ENCODE peak calls at places on chromosome 17, in four cellular contexts. I, Z, Y and R are unnamed samples. For H3K4me1 and H3K9me3, the result is how much of the 10 kb centered on the place peaks cover.

GRCh38 chr17:80682372-80682771 is 137.7 kb downstream of the RPTOR start:
- DNase-seq in Z (no peak), Y (no peak), I (no peak), R (no peak)

GRCh38 chr17:15999974-16000827 is 577 bp downstream of the TTC19 start:
- DNase-seq in I (peak), Y (no peak), Z (peak), R (peak)

GRCh38 chr17:17579691-17580090 is 11.8 kb downstream of the PEMT start:
- DNase-seq in Z (no peak), I (no peak), Y (no peak), R (no peak)

GRCh38 chr17:68775338-68775737 is 174.2 kb upstream of the FAM20A start:
- DNase-seq in Z (peak), I (no peak), Y (no peak), R (no peak)

GRCh38 chr17:80991645-80992076 is at the start of gene CHMP6:
- DNase-seq in Y (peak), I (peak), Z (peak), R (peak)

GRCh38 chr17:33201255-33201654 is 91.8 kb downstream of the ASIC2 start:
- DNase-seq in Z (no peak), Y (no peak), I (no peak), R (no peak)

GRCh38 chr17:16888413-16889087 is 83.4 kb downstream of the TNFRSF13B start:
- DNase-seq in Z (peak), I (no peak), Y (no peak), R (no peak)

GRCh38 chr17:72477529-72477928 is 356.7 kb downstream of the SOX9 start:
- DNase-seq in I (no peak), Z (no peak), Y (peak), R (no peak)

GRCh38 chr17:57357830-57358426 is 101.6 kb downstream of the MSI2 start:
- DNase-seq in I (no peak), Y (peak), Z (no peak), R (no peak)
- H3K4me1 ChIP-seq in I (half or more), Y (under half), Z (under half), R (half or more)

GRCh38 chr17:40113961-40114272 is 7.9 kb upstream of the MSL1 start:
- DNase-seq in I (no peak), Y (no peak), Z (peak), R (no peak)
- H3K4me3 ChIP-seq in I (peak), Y (peak), Z (peak), R (peak)

GRCh38 chr17:40755231-40755630 is at the start of gene KRT25:
- DNase-seq in Z (no peak), Y (no peak), I (no peak), R (no peak)

GRCh38 chr17:40763752-40764151 is 8.2 kb downstream of the KRT26 start:
- DNase-seq in I (no peak), Y (no peak), Z (no peak), R (no peak)

GRCh38 chr17:40765657-40766056 is 6.3 kb downstream of the KRT26 start:
- DNase-seq in Y (no peak), Z (no peak), I (no peak), R (no peak)

GRCh38 chr17:40760105-40761016 is 5.2 kb upstream of the KRT25 start:
- DNase-seq in Z (no peak), I (no peak), Y (no peak), R (no peak)
- H3K9me3 ChIP-seq in Z (under half), I (half or more), Y (half or more), R (half or more)

DNA sequence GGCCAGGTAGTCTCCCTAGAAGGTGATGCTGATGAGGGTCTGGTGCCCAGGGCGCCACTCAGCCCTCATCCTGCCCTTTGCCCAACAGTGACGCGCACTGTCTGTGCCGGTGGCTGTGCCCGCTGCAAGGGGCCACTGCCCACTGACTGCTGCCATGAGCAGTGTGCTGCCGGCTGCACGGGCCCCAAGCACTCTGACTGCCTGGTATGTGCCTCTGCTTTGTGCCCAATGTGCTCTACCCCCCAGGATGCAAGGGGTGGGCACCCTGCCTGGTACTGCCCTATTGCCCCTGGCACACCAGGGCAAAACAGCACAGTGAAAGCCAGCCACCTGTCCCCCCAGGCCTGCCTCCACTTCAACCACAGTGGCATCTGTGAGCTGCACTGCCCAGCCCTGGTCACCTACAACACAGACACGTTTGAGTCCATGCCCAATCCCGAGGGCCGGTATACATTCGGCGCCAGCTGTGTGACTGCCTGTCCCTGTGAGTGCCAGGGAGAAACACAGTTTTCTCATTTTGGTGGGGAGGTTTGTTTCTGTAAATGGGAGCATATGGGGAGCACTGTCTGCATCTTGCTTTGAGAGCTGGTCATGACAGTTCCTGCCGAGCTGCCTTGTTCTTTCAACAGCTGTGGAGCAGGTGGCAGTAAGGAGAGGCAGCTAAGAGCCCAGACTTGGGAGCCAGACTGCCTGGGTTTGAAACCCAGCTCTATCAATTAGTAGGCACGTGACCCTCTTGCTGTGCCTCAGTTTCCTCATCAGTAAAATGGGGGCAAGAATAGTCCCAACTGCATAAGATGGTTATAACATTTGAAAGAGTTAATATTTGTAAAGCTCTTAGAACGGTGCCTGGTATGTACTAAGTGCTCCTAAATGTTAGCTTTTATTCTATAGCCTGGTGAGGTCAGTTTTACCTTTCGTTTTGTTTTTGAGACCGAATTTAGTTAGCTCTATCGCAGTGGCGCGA is 10.4 kb downstream of the ERBB2 start:
- DNase-seq in I (no peak), Z (no peak), Y (no peak), R (no peak)
- H3K4me1 ChIP-seq in I (under half), Z (under half), Y (under half), R (under half)

GRCh38 chr17:69779378-69780214 is 295.4 kb upstream of the KCNJ16 start:
- DNase-seq in Y (no peak), Z (no peak), I (no peak), R (no peak)

DNA sequence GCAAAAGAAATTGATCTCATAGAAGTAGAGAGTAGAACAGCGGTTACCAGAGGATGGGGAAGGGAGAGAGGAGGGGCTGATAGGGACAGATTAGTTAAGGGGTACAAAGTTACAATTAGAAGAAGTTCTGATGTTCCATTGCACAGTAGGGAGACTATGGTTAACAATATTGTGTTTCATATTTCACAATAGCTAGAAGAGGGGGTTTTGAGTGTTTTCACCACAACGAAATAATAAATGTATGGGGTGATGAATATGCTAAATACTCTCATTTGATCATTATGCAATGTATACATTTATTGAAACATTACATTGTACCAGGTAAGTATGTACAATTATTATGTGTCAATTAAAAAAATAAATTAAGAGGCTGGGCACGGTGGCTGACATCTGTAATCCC is 291.2 kb upstream of the KCNJ16 start:
- DNase-seq in Z (no peak), I (no peak), Y (no peak), R (no peak)
- H3K4me3 ChIP-seq in Z (no peak), I (no peak), Y (no peak), R (no peak)

GRCh38 chr17:40791808-40792436 is 7.8 kb downstream of the KRT28 start:
- DNase-seq in I (no peak), Z (peak), Y (no peak), R (no peak)
- H3K9me3 ChIP-seq in I (under half), Z (under half), Y (under half), R (under half)